ENCODE peak calls at places on chromosomes 4 and X, in nine cellular contexts. R is nucleus accumbens; A is GM18507; L is kidney; F is CD4-positive, alpha-beta T cell; B is AG04450; W is NCI-H1092; Y is GM03348; D is neuronal stem cell. M is an unnamed sample.

GRCh38 chr4:12761694-12762093 is 722.4 kb downstream of the RAB28 start:
- DNase-seq in R (no peak), A (no peak), L (no peak), F (no peak), B (no peak), W (no peak), Y (no peak), D (no peak), M (no peak)

GRCh38 chr4:111793686-111794085 is 351.6 kb upstream of the FAM241A start:
- DNase-seq in R (no peak), A (no peak), L (no peak), F (no peak), B (no peak), W (no peak), Y (no peak), D (no peak), M (no peak)

GRCh38 chr4:143773998-143774898 is 73.8 kb upstream of the FREM3 start:
- DNase-seq in R (peak), A (peak), L (no peak), F (no peak), B (peak), W (no peak), Y (peak), D (peak), M (peak)

GRCh38 chr4:167955006-167955405 is 137.3 kb upstream of the ANXA10 start:
- DNase-seq in R (no peak), A (no peak), L (no peak), F (no peak), B (no peak), W (no peak), Y (no peak), D (no peak), M (no peak)

GRCh38 chr4:5916229-5916628 is 23.3 kb upstream of the CRMP1 start:
- DNase-seq in R (no peak), A (no peak), L (peak), F (no peak), B (no peak), W (no peak), Y (no peak), D (no peak), M (no peak)

GRCh38 chrX:48919360-48919821 is 567 bp upstream of the PIM2 start:
- DNase-seq in R (no peak), A (no peak), L (peak), F (peak), B (no peak), W (peak), Y (peak), D (no peak), M (no peak)

GRCh38 chr4:184795214-184795844 is 30.4 kb downstream of the ACSL1 start:
- DNase-seq in R (no peak), A (no peak), L (no peak), F (no peak), B (no peak), W (no peak), Y (no peak), D (no peak), M (no peak)

GRCh38 chrX:110287605-110288004 is 30.3 kb downstream of the AMMECR1 start:
- DNase-seq in R (no peak), A (no peak), L (no peak), F (no peak), B (no peak), W (no peak), Y (no peak), D (no peak), M (no peak)

GRCh38 chr4:519885-520595 is 21.0 kb downstream of the PIGG start:
- DNase-seq in R (no peak), A (no peak), L (peak), F (no peak), B (no peak), W (no peak), Y (no peak), D (no peak), M (no peak)

GRCh38 chr4:56979674-56980073 is 978 bp downstream of the POLR2B start:
- DNase-seq in R (no peak), A (no peak), L (no peak), F (no peak), B (no peak), W (no peak), Y (no peak), D (no peak), M (no peak)

GRCh38 chr4:1099684-1100335 is 13.6 kb downstream of the RNF212 start:
- DNase-seq in R (no peak), A (no peak), L (no peak), F (no peak), B (no peak), W (no peak), Y (no peak), D (no peak), M (no peak)

GRCh38 chr4:10074767-10075105 is 41.9 kb downstream of the WDR1 start:
- DNase-seq in R (no peak), A (no peak), L (no peak), F (no peak), B (no peak), W (no peak), Y (peak), D (no peak), M (no peak)

GRCh38 chr4:41281038-41281634 is 24.4 kb downstream of the UCHL1 start:
- DNase-seq in R (peak), A (peak), L (no peak), F (no peak), B (no peak), W (peak), Y (peak), D (peak), M (peak)

GRCh38 chr4:68360570-68360969 is 10.7 kb upstream of the YTHDC1 start:
- DNase-seq in R (no peak), A (no peak), L (no peak), F (no peak), B (no peak), W (no peak), Y (no peak), D (no peak), M (no peak)

GRCh38 chr4:26325191-26325590 is 4.4 kb downstream of the RBPJ start:
- DNase-seq in R (no peak), A (no peak), L (no peak), F (peak), B (no peak), W (no peak), Y (no peak), D (no peak), M (no peak)

GRCh38 chr4:53863731-53864130 is 200.7 kb downstream of the CHIC2 start:
- DNase-seq in R (no peak), A (no peak), L (no peak), F (no peak), B (no peak), W (no peak), Y (no peak), D (no peak), M (no peak)